ENCODE peak calls at places on chromosome 2, in ten cellular contexts. E, Z, D, V, P, W, B, K, M and H are unnamed samples.
A peak's percentile ranks its signal among the peaks of the same experiment; 100 is the strongest.

GRCh38 chr2:155100261-155100660 is 401.8 kb downstream of the KCNJ3 start:
- DNase-seq in D (no peak), Z (no peak), W (no peak), P (no peak), E (no peak), K (no peak), B (no peak), V (no peak), M (no peak), H (no peak)

GRCh38 chr2:128306931-128307460 is 11.7 kb downstream of the HS6ST1 start:
- DNase-seq in E (no peak), D (no peak), P (no peak), K (no peak), B (no peak), W (no peak), Z (no peak), M (peak; percentile 35), V (no peak), H (no peak)

GRCh38 chr2:675982-676646 is 1.1 kb downstream of the TMEM18 start:
- DNase-seq in E (peak; percentile 63), Z (peak; percentile 57), V (peak; percentile 40), M (peak; percentile 73), D (no peak), W (peak; percentile 58), B (peak; percentile 60), K (peak; percentile 81), P (peak; percentile 93), H (no peak)

GRCh38 chr2:138658187-138658894 is 121.8 kb downstream of the NXPH2 start:
- DNase-seq in P (no peak), D (no peak), W (no peak), V (no peak), M (no peak), Z (no peak), B (no peak), E (no peak), K (no peak), H (no peak)

GRCh38 chr2:172119089-172119488 is 16.4 kb upstream of the DLX2 start:
- DNase-seq in K (no peak), W (no peak), M (no peak), V (no peak), B (no peak), Z (no peak), D (no peak), P (peak; percentile 83), E (no peak), H (no peak)

GRCh38 chr2:48419884-48420511 is 110.0 kb upstream of the STON1 start:
- DNase-seq in P (no peak), E (no peak), W (no peak), K (no peak), B (no peak), M (no peak), D (no peak), Z (no peak), V (no peak), H (no peak)

GRCh38 chr2:67234443-67234842 is 162.7 kb upstream of the ETAA1 start:
- DNase-seq in D (no peak), B (peak; percentile 35), V (no peak), E (no peak), M (no peak), P (peak; percentile 57), K (no peak), Z (no peak), W (peak; percentile 39), H (no peak)

GRCh38 chr2:119768731-119769130 is 9.0 kb downstream of the PTPN4 start:
- DNase-seq in P (no peak), D (no peak), M (no peak), V (no peak), B (no peak), Z (no peak), W (no peak), E (no peak), K (no peak), H (no peak)

GRCh38 chr2:67876176-67876575 is 186.6 kb downstream of the C1D start:
- DNase-seq in K (no peak), M (no peak), B (no peak), V (no peak), Z (no peak), W (no peak), E (no peak), P (peak; percentile 42), D (no peak), H (no peak)

GRCh38 chr2:8631465-8632005 is 50.3 kb upstream of the ID2 start:
- DNase-seq in P (no peak), K (no peak), V (no peak), E (no peak), B (no peak), Z (peak; percentile 24), D (no peak), W (no peak), M (no peak), H (no peak)